ENCODE peak calls at places on chromosome 1, in ten cellular contexts. Z is CD8-positive, alpha-beta memory T cell; S is adrenal gland; W is Caco-2; T is lower lobe of right lung; A is CD4-positive, alpha-beta memory T cell; N is transverse colon; M is Peyer's patch; L is psoas muscle; Y is heart left ventricle. R is an unnamed sample.

GRCh38 chr1:228745497-228745896 is 10.2 kb downstream of the RHOU start:
- DNase-seq in T (no peak), N (no peak), Z (no peak), S (no peak), M (no peak), Y (no peak), W (no peak), A (no peak), L (no peak), R (no peak)

GRCh38 chr1:8989821-8990220 is 36.4 kb downstream of the SLC2A7 start:
- DNase-seq in W (no peak), M (no peak), Y (no peak), A (no peak), Z (no peak), S (no peak), N (no peak), T (no peak), L (no peak), R (no peak)

GRCh38 chr1:67812225-67812624 is 21.0 kb downstream of the GNG12 start:
- DNase-seq in W (no peak), N (no peak), Y (no peak), S (no peak), T (no peak), M (no peak), Z (no peak), L (no peak), A (no peak), R (no peak)

GRCh38 chr1:165871311-165872067 is 44.1 kb downstream of the UCK2 start:
- DNase-seq in S (peak; percentile 36), L (no peak), M (peak; percentile 72), Z (peak; percentile 70), W (no peak), N (peak; percentile 79), Y (no peak), A (peak; percentile 50), T (peak; percentile 65), R (no peak)

GRCh38 chr1:205301220-205301821 is 20.2 kb downstream of the NUAK2 start:
- DNase-seq in W (peak; percentile 99), Z (no peak), L (no peak), T (peak; percentile 91), M (peak; percentile 66), Y (no peak), A (no peak), S (no peak), N (peak; percentile 51), R (peak; percentile 56)

GRCh38 chr1:117237701-117238413 is 27.1 kb upstream of the VTCN1 start:
- DNase-seq in Z (no peak), S (peak; percentile 33), T (no peak), Y (no peak), N (no peak), L (no peak), A (no peak), M (no peak), W (no peak), R (no peak)

GRCh38 chr1:5646486-5646885 is 345.7 kb downstream of the NPHP4 start:
- DNase-seq in S (no peak), N (no peak), A (no peak), T (no peak), W (no peak), Z (no peak), M (no peak), L (no peak), Y (no peak), R (no peak)

GRCh38 chr1:10990828-10991227 is 21.6 kb upstream of the TARDBP start:
- DNase-seq in S (no peak), W (no peak), L (no peak), T (no peak), Z (no peak), N (no peak), A (no peak), M (no peak), Y (no peak), R (no peak)

GRCh38 chr1:48761986-48762385 is 14.7 kb downstream of the BEND5 start:
- DNase-seq in L (no peak), S (no peak), T (no peak), A (no peak), Z (no peak), W (no peak), Y (no peak), N (no peak), M (no peak), R (peak; percentile 25)

GRCh38 chr1:180143359-180143758 is 11.3 kb upstream of the QSOX1 start:
- DNase-seq in M (no peak), S (no peak), L (no peak), N (no peak), W (no peak), A (no peak), Z (no peak), T (no peak), Y (no peak), R (no peak)

GRCh38 chr1:224435318-224435763 is 744 bp upstream of the WDR26 start:
- DNase-seq in S (peak; percentile 38), N (no peak), T (no peak), A (no peak), M (no peak), W (no peak), L (no peak), Z (no peak), Y (no peak), R (no peak)

GRCh38 chr1:110055493-110056283 is 14.8 kb downstream of the ALX3 start:
- DNase-seq in N (no peak), A (no peak), Z (no peak), L (peak; percentile 0), Y (no peak), M (no peak), T (no peak), W (no peak), S (no peak), R (no peak)

GRCh38 chr1:61183471-61184034 is 101.2 kb downstream of the NFIA start:
- DNase-seq in S (peak; percentile 30), A (no peak), Z (no peak), M (no peak), T (no peak), N (peak; percentile 49), W (no peak), Y (no peak), L (no peak), R (peak; percentile 55)

GRCh38 chr1:245969274-245969673 is 537.8 kb downstream of the SMYD3 start:
- DNase-seq in W (peak; percentile 53), M (no peak), Z (no peak), Y (no peak), T (no peak), L (no peak), A (no peak), N (no peak), S (peak; percentile 55), R (no peak)

GRCh38 chr1:184753608-184754478 is 815 bp downstream of the EDEM3 start:
- DNase-seq in N (peak; percentile 51), Z (peak; percentile 65), S (peak; percentile 49), Y (peak; percentile 75), M (no peak), W (peak; percentile 52), T (peak; percentile 71), L (peak; percentile 76), A (no peak), R (no peak)
- H3K4me1 ChIP-seq in N (peaks cover 28% of the 10 kb centered on the region), Z (peaks cover 19% of the 10 kb centered on the region), S (peaks cover 17% of the 10 kb centered on the region), Y (peaks cover 3% of the 10 kb centered on the region), M (no peaks in the 10 kb centered on the region), W (peaks cover 6% of the 10 kb centered on the region), T (peaks cover 38% of the 10 kb centered on the region), L (peaks cover 22% of the 10 kb centered on the region), A (peaks cover 38% of the 10 kb centered on the region), R (peaks cover 3% of the 10 kb centered on the region)

GRCh38 chr1:244450597-244451538 is 841 bp downstream of the ADSS2 start:
- DNase-seq in M (peak; percentile 67), T (peak; percentile 70), W (peak; percentile 46), Z (peak; percentile 75), S (peak; percentile 61), L (peak; percentile 77), A (peak; percentile 74), Y (peak; percentile 79), N (peak; percentile 65), R (peak; percentile 79)

GRCh38 chr1:244456586-244456985 is 4.5 kb upstream of the CATSPERE start:
- DNase-seq in Y (no peak), W (no peak), S (no peak), N (no peak), T (no peak), Z (no peak), L (no peak), M (no peak), A (no peak), R (no peak)

GRCh38 chr1:244451539-244451950 is at the start of gene ADSS2:
- DNase-seq in S (no peak), M (no peak), N (no peak), Y (no peak), Z (no peak), A (no peak), L (no peak), T (no peak), W (peak; percentile 42), R (no peak)

GRCh38 chr1:244451951-244452795 is 464 bp upstream of the ADSS2 start:
- DNase-seq in W (peak; percentile 98), N (peak; percentile 100), T (peak; percentile 100), M (peak; percentile 99), L (peak; percentile 100), S (peak; percentile 99), A (peak; percentile 99), Z (peak; percentile 99), Y (peak; percentile 100), R (peak; percentile 99)

DNA sequence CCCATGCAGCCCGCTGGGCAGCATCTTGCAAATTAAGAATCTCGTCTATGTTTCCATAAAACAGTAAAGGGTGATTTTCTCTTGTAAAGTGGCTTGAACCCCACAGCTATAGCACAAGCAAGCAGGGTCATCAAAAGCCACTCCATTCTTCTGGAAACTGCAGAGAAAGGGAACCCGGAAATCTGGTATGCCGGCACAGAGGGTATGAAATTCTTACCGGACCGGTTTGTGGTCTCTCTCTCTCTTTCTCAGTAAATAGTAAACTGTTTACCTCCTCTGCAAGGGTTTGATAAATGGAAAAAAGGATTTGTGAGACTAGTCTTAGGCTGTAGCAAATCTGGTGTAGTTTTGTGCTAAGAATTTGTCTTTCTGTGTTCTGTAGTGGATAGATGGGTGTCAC is 2.7 kb upstream of the ADSS2 start:
- DNase-seq in N (no peak), M (no peak), Z (no peak), L (no peak), Y (no peak), S (no peak), T (no peak), W (no peak), A (no peak), R (no peak)
- H3K4me3 ChIP-seq in N (no peak overlapping the region), M (no peak overlapping the region), Z (no peak overlapping the region), L (no peak overlapping the region), Y (no peak overlapping the region), S (no peak overlapping the region), T (no peak overlapping the region), W (no peak overlapping the region), A (no peak overlapping the region), R (no peak overlapping the region)

DNA sequence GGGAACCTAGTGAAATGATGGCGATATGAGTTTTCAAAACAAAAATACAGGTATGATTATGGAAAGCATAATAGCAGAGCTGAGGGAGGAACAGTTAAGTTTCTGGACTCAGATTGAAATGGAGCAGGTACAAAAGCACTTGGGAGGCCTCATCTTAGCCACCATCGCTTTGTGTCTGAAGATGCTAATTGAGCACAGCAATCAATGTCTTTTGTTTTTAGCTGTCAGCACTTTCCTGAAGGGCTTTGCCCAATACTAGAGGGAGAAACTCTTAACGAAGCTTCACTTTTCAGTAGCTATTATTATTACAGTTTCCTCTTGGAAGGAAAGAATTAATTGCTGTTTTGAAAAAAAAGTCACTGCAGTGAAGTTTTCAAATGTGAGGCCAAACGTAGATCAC is 348.7 kb downstream of the RWDD3 start:
- DNase-seq in Z (no peak), M (no peak), W (no peak), Y (no peak), N (no peak), A (no peak), T (no peak), L (no peak), S (no peak), R (no peak)
- H3K4me1 ChIP-seq in Z (no peaks in the 10 kb centered on the region), M (no peaks in the 10 kb centered on the region), W (no peaks in the 10 kb centered on the region), Y (no peaks in the 10 kb centered on the region), N (no peaks in the 10 kb centered on the region), A (no peaks in the 10 kb centered on the region), T (no peaks in the 10 kb centered on the region), L (no peaks in the 10 kb centered on the region), S (no peaks in the 10 kb centered on the region), R (no peaks in the 10 kb centered on the region)

GRCh38 chr1:231020139-231020601 is 19.9 kb downstream of the FAM89A start:
- DNase-seq in S (no peak), A (no peak), W (no peak), T (no peak), Z (no peak), N (no peak), Y (no peak), L (no peak), M (no peak), R (no peak)
- H3K4me3 ChIP-seq in S (no peak overlapping the region), A (no peak overlapping the region), W (no peak overlapping the region), T (peak overlapping the region; percentile 30), Z (no peak overlapping the region), N (no peak overlapping the region), Y (no peak overlapping the region), L (no peak overlapping the region), M (no peak overlapping the region), R (no peak overlapping the region)

R was measured in ovary.